ENCODE peak calls at places on chromosome 1, in five cellular contexts. One of them, this sample, is unnamed.

GRCh38 chr1:37156646-37157045 is 122.3 kb upstream of the GRIK3 start:
- DNase-seq in activated CD4-positive, alpha-beta memory T cell treated with anti-CD3 and anti-CD28 coated beads, Interleukin-2, amount 10 ng/mL, durations not matched to agents 7 days and 5 days: no peak
- DNase-seq in activated CD4-positive, alpha-beta T cell treated with anti-CD3 and anti-CD28 coated beads for 48 hours: no peak
- DNase-seq in activated T-cell treated with anti-CD3 and anti-CD28 coated beads, Interleukin-2, amount 50 U/mL, for 72 hours: no peak
- DNase-seq in brain microvascular endothelial cell: no peak
- DNase-seq in this sample: no peak

GRCh38 chr1:107076846-107077245 is 20.4 kb downstream of the PRMT6 start:
- DNase-seq in activated T-cell treated with anti-CD3 and anti-CD28 coated beads, Interleukin-2, amount 50 U/mL, for 72 hours: no peak
- DNase-seq in activated CD4-positive, alpha-beta T cell treated with anti-CD3 and anti-CD28 coated beads for 48 hours: no peak
- DNase-seq in activated CD4-positive, alpha-beta memory T cell treated with anti-CD3 and anti-CD28 coated beads, Interleukin-2, amount 10 ng/mL, durations not matched to agents 7 days and 5 days: no peak
- DNase-seq in brain microvascular endothelial cell: no peak
- DNase-seq in this sample: no peak

GRCh38 chr1:229364216-229365065 is 21.6 kb upstream of the CCSAP start:
- DNase-seq in activated T-cell treated with anti-CD3 and anti-CD28 coated beads, Interleukin-2, amount 50 U/mL, for 72 hours: no peak
- DNase-seq in activated CD4-positive, alpha-beta memory T cell treated with anti-CD3 and anti-CD28 coated beads, Interleukin-2, amount 10 ng/mL, durations not matched to agents 7 days and 5 days: no peak
- DNase-seq in activated CD4-positive, alpha-beta T cell treated with anti-CD3 and anti-CD28 coated beads for 48 hours: no peak
- DNase-seq in brain microvascular endothelial cell: no peak
- DNase-seq in this sample: no peak

GRCh38 chr1:54139711-54140110 is 13.1 kb downstream of the CDCP2 start:
- DNase-seq in brain microvascular endothelial cell: no peak
- DNase-seq in activated CD4-positive, alpha-beta memory T cell treated with anti-CD3 and anti-CD28 coated beads, Interleukin-2, amount 10 ng/mL, durations not matched to agents 7 days and 5 days: no peak
- DNase-seq in activated T-cell treated with anti-CD3 and anti-CD28 coated beads, Interleukin-2, amount 50 U/mL, for 72 hours: no peak
- DNase-seq in activated CD4-positive, alpha-beta T cell treated with anti-CD3 and anti-CD28 coated beads for 48 hours: no peak
- DNase-seq in this sample: no peak

GRCh38 chr1:79662596-79662995 is 656.1 kb upstream of the ADGRL4 start:
- DNase-seq in activated CD4-positive, alpha-beta memory T cell treated with anti-CD3 and anti-CD28 coated beads, Interleukin-2, amount 10 ng/mL, durations not matched to agents 7 days and 5 days: no peak
- DNase-seq in activated CD4-positive, alpha-beta T cell treated with anti-CD3 and anti-CD28 coated beads for 48 hours: no peak
- DNase-seq in activated T-cell treated with anti-CD3 and anti-CD28 coated beads, Interleukin-2, amount 50 U/mL, for 72 hours: no peak
- DNase-seq in brain microvascular endothelial cell: no peak
- DNase-seq in this sample: no peak

GRCh38 chr1:161044535-161044907 is 1.3 kb downstream of the USF1 start:
- DNase-seq in brain microvascular endothelial cell: no peak
- DNase-seq in activated T-cell treated with anti-CD3 and anti-CD28 coated beads, Interleukin-2, amount 50 U/mL, for 72 hours: no peak
- DNase-seq in activated CD4-positive, alpha-beta T cell treated with anti-CD3 and anti-CD28 coated beads for 48 hours: no peak
- DNase-seq in activated CD4-positive, alpha-beta memory T cell treated with anti-CD3 and anti-CD28 coated beads, Interleukin-2, amount 10 ng/mL, durations not matched to agents 7 days and 5 days: no peak
- DNase-seq in this sample: no peak

GRCh38 chr1:26541816-26542711 is 12.5 kb downstream of the RPS6KA1 start:
- DNase-seq in activated CD4-positive, alpha-beta T cell treated with anti-CD3 and anti-CD28 coated beads for 48 hours: peak
- DNase-seq in brain microvascular endothelial cell: no peak
- DNase-seq in activated CD4-positive, alpha-beta memory T cell treated with anti-CD3 and anti-CD28 coated beads, Interleukin-2, amount 10 ng/mL, durations not matched to agents 7 days and 5 days: peak
- DNase-seq in activated T-cell treated with anti-CD3 and anti-CD28 coated beads, Interleukin-2, amount 50 U/mL, for 72 hours: peak
- DNase-seq in this sample: peak

GRCh38 chr1:7384679-7385078 is 386.4 kb upstream of the VAMP3 start:
- DNase-seq in brain microvascular endothelial cell: no peak
- DNase-seq in activated CD4-positive, alpha-beta T cell treated with anti-CD3 and anti-CD28 coated beads for 48 hours: no peak
- DNase-seq in activated CD4-positive, alpha-beta memory T cell treated with anti-CD3 and anti-CD28 coated beads, Interleukin-2, amount 10 ng/mL, durations not matched to agents 7 days and 5 days: no peak
- DNase-seq in activated T-cell treated with anti-CD3 and anti-CD28 coated beads, Interleukin-2, amount 50 U/mL, for 72 hours: no peak
- DNase-seq in this sample: no peak

GRCh38 chr1:206787956-206788355 is 15.7 kb upstream of the IL10 start:
- DNase-seq in brain microvascular endothelial cell: no peak
- DNase-seq in activated CD4-positive, alpha-beta T cell treated with anti-CD3 and anti-CD28 coated beads for 48 hours: no peak
- DNase-seq in activated CD4-positive, alpha-beta memory T cell treated with anti-CD3 and anti-CD28 coated beads, Interleukin-2, amount 10 ng/mL, durations not matched to agents 7 days and 5 days: no peak
- DNase-seq in activated T-cell treated with anti-CD3 and anti-CD28 coated beads, Interleukin-2, amount 50 U/mL, for 72 hours: no peak
- DNase-seq in this sample: no peak

GRCh38 chr1:226548281-226549093 is at the start of gene STUM:
- DNase-seq in activated CD4-positive, alpha-beta memory T cell treated with anti-CD3 and anti-CD28 coated beads, Interleukin-2, amount 10 ng/mL, durations not matched to agents 7 days and 5 days: no peak
- DNase-seq in activated T-cell treated with anti-CD3 and anti-CD28 coated beads, Interleukin-2, amount 50 U/mL, for 72 hours: peak
- DNase-seq in brain microvascular endothelial cell: no peak
- DNase-seq in activated CD4-positive, alpha-beta T cell treated with anti-CD3 and anti-CD28 coated beads for 48 hours: peak
- DNase-seq in this sample: peak

GRCh38 chr1:4467241-4467640 is 187.2 kb upstream of the AJAP1 start:
- DNase-seq in activated CD4-positive, alpha-beta memory T cell treated with anti-CD3 and anti-CD28 coated beads, Interleukin-2, amount 10 ng/mL, durations not matched to agents 7 days and 5 days: no peak
- DNase-seq in activated T-cell treated with anti-CD3 and anti-CD28 coated beads, Interleukin-2, amount 50 U/mL, for 72 hours: no peak
- DNase-seq in activated CD4-positive, alpha-beta T cell treated with anti-CD3 and anti-CD28 coated beads for 48 hours: no peak
- DNase-seq in brain microvascular endothelial cell: no peak
- DNase-seq in this sample: no peak

GRCh38 chr1:245558069-245558468 is 403.3 kb downstream of the KIF26B start:
- DNase-seq in activated CD4-positive, alpha-beta memory T cell treated with anti-CD3 and anti-CD28 coated beads, Interleukin-2, amount 10 ng/mL, durations not matched to agents 7 days and 5 days: no peak
- DNase-seq in activated T-cell treated with anti-CD3 and anti-CD28 coated beads, Interleukin-2, amount 50 U/mL, for 72 hours: no peak
- DNase-seq in brain microvascular endothelial cell: no peak
- DNase-seq in activated CD4-positive, alpha-beta T cell treated with anti-CD3 and anti-CD28 coated beads for 48 hours: no peak
- DNase-seq in this sample: no peak

GRCh38 chr1:61141288-61142044 is 59.1 kb downstream of the NFIA start:
- DNase-seq in activated T-cell treated with anti-CD3 and anti-CD28 coated beads, Interleukin-2, amount 50 U/mL, for 72 hours: no peak
- DNase-seq in brain microvascular endothelial cell: no peak
- DNase-seq in activated CD4-positive, alpha-beta T cell treated with anti-CD3 and anti-CD28 coated beads for 48 hours: no peak
- DNase-seq in activated CD4-positive, alpha-beta memory T cell treated with anti-CD3 and anti-CD28 coated beads, Interleukin-2, amount 10 ng/mL, durations not matched to agents 7 days and 5 days: no peak
- DNase-seq in this sample: no peak

GRCh38 chr1:53672785-53673184 is 66.2 kb downstream of the GLIS1 start:
- DNase-seq in activated T-cell treated with anti-CD3 and anti-CD28 coated beads, Interleukin-2, amount 50 U/mL, for 72 hours: no peak
- DNase-seq in activated CD4-positive, alpha-beta memory T cell treated with anti-CD3 and anti-CD28 coated beads, Interleukin-2, amount 10 ng/mL, durations not matched to agents 7 days and 5 days: no peak
- DNase-seq in brain microvascular endothelial cell: no peak
- DNase-seq in activated CD4-positive, alpha-beta T cell treated with anti-CD3 and anti-CD28 coated beads for 48 hours: no peak
- DNase-seq in this sample: no peak

This sample was measured in NCI-H524.